ENCODE peak calls at places on chromosomes 12 and 14, in five cellular contexts. T is cardiac fibroblast; D is NCI-H187; X is left cardiac atrium; I is naive thymus-derived CD8-positive, alpha-beta T cell. F is an unnamed sample.

GRCh38 chr14:24258119-24258518 is 4.9 kb downstream of the TGM1 start:
- DNase-seq in T (no peak), D (no peak), X (peak; percentile 10), I (no peak), F (no peak)

GRCh38 chr12:57766464-57767311 is at the start of gene CYP27B1:
- DNase-seq in T (peak; percentile 63), D (no peak), X (peak; percentile 49), I (no peak), F (no peak)

GRCh38 chr12:21831671-21832357 is 57.3 kb upstream of the KCNJ8 start:
- DNase-seq in T (peak; percentile 75), D (no peak), X (peak; percentile 29), I (no peak), F (no peak)

GRCh38 chr12:53048033-53048779 is 1.7 kb upstream of the TNS2 start:
- DNase-seq in T (peak; percentile 29), D (no peak), X (peak; percentile 74), I (no peak), F (no peak)

GRCh38 chr12:30515351-30515750 is 180.3 kb downstream of the IPO8 start:
- DNase-seq in T (peak; percentile 51), D (no peak), X (no peak), I (no peak), F (no peak)

GRCh38 chr12:1619599-1619998 is 9.4 kb upstream of the WNT5B start:
- DNase-seq in T (no peak), D (no peak), X (peak; percentile 53), I (no peak), F (no peak)

GRCh38 chr14:92224348-92224954 is 98.5 kb upstream of the SLC24A4 start:
- DNase-seq in T (peak; percentile 18), D (no peak), X (no peak), I (no peak), F (no peak)

GRCh38 chr12:34151019-34151418 is 128.7 kb downstream of the ALG10 start:
- DNase-seq in T (no peak), D (no peak), X (no peak), I (no peak), F (no peak)

GRCh38 chr14:58826845-58827686 is 189.3 kb downstream of the DACT1 start:
- DNase-seq in T (no peak), D (no peak), X (no peak), I (no peak), F (no peak)

GRCh38 chr12:2172040-2172439 is 119.3 kb downstream of the CACNA1C start:
- DNase-seq in T (no peak), D (no peak), X (no peak), I (no peak), F (no peak)

GRCh38 chr14:100031506-100032281 is 33.5 kb upstream of the EVL start:
- DNase-seq in T (peak; percentile 99), D (no peak), X (peak; percentile 40), I (no peak), F (no peak)

GRCh38 chr12:76586764-76587395 is 27.3 kb upstream of the OSBPL8 start:
- DNase-seq in T (peak; percentile 76), D (no peak), X (no peak), I (peak; percentile 61), F (no peak)

GRCh38 chr14:103128631-103129300 is 5.5 kb downstream of the TNFAIP2 start:
- DNase-seq in T (no peak), D (no peak), X (no peak), I (no peak), F (no peak)

GRCh38 chr12:54037360-54038259 is 4.8 kb downstream of the HOXC5 start:
- DNase-seq in T (no peak), D (no peak), X (no peak), I (no peak), F (no peak)

GRCh38 chr12:9509464-9510166 is 98.1 kb downstream of the KLRB1 start:
- DNase-seq in T (peak; percentile 48), D (no peak), X (no peak), I (no peak), F (no peak)

GRCh38 chr12:124452576-124453391 is 114.6 kb downstream of the NCOR2 start:
- DNase-seq in T (no peak), D (no peak), X (no peak), I (no peak), F (no peak)

GRCh38 chr12:1949771-1950470 is 31.5 kb upstream of the CACNA2D4 start:
- DNase-seq in T (no peak), D (no peak), X (no peak), I (no peak), F (no peak)

GRCh38 chr12:12081836-12082497 is 11.2 kb downstream of the BCL2L14 start:
- DNase-seq in T (peak; percentile 70), D (no peak), X (no peak), I (no peak), F (no peak)

GRCh38 chr12:2052861-2053674 is at the start of gene CACNA1C:
- DNase-seq in T (peak; percentile 47), D (no peak), X (peak; percentile 57), I (peak; percentile 12), F (no peak)

GRCh38 chr12:70443274-70443673 is 77.2 kb downstream of the KCNMB4 start:
- DNase-seq in T (peak; percentile 42), D (no peak), X (no peak), I (no peak), F (no peak)

GRCh38 chr14:36975834-36976233 is 196.6 kb downstream of the SLC25A21 start:
- DNase-seq in T (peak; percentile 23), D (peak; percentile 66), X (no peak), I (no peak), F (peak; percentile 11)

GRCh38 chr12:109525279-109525585 is 47.8 kb downstream of the UBE3B start:
- DNase-seq in T (no peak), D (no peak), X (no peak), I (no peak), F (no peak)

GRCh38 chr14:38205949-38206665 is 1.6 kb upstream of the SSTR1 start:
- DNase-seq in T (no peak), D (no peak), X (no peak), I (no peak), F (no peak)

GRCh38 chr14:53106768-53107167 is 46.4 kb downstream of the DDHD1 start:
- DNase-seq in T (no peak), D (no peak), X (no peak), I (no peak), F (no peak)

GRCh38 chr14:74921987-74922751 is 891 bp downstream of the RPS6KL1 start:
- DNase-seq in T (no peak), D (no peak), X (no peak), I (no peak), F (no peak)

GRCh38 chr12:15589328-15590032 is 199.7 kb downstream of the EPS8 start:
- DNase-seq in T (peak; percentile 41), D (no peak), X (no peak), I (no peak), F (no peak)

GRCh38 chr12:89208661-89209096 is 143.6 kb downstream of the DUSP6 start:
- DNase-seq in T (peak; percentile 37), D (no peak), X (no peak), I (no peak), F (no peak)

F was measured in NCI-H2107.